ENCODE peak calls at places on chromosomes 1 and 21, in six cellular contexts. J, O, E, N, H and C are unnamed samples.
A peak's percentile ranks its signal among the peaks of the same experiment; 100 is the strongest.

GRCh38 chr1:192491804-192492554 is 83.6 kb upstream of the RGS1 start:
- DNase-seq in O (no peak), E (no peak), N (no peak), J (no peak), H (no peak), C (no peak)

GRCh38 chr21:39124852-39125251 is 58.4 kb downstream of the PSMG1 start:
- DNase-seq in O (no peak), N (no peak), H (no peak), E (no peak), J (peak; percentile 56), C (no peak)

GRCh38 chr1:112714313-112715263 is 544 bp downstream of the PPM1J start:
- DNase-seq in H (peak; percentile 74), E (no peak), O (peak; percentile 43), J (no peak), N (peak; percentile 87), C (no peak)

GRCh38 chr1:246364415-246364941 is 142.6 kb downstream of the SMYD3 start:
- DNase-seq in H (no peak), N (no peak), E (no peak), J (no peak), O (no peak), C (no peak)

GRCh38 chr21:31975491-31975890 is 102.7 kb downstream of the HUNK start:
- DNase-seq in E (no peak), J (no peak), N (no peak), O (no peak), H (no peak), C (no peak)

GRCh38 chr21:41211041-41211426 is 43.1 kb downstream of the BACE2 start:
- DNase-seq in O (no peak), N (no peak), H (no peak), E (no peak), J (no peak), C (no peak)

GRCh38 chr1:192602757-192603156 is 27.2 kb downstream of the RGS1 start:
- DNase-seq in E (no peak), N (no peak), J (no peak), O (no peak), H (no peak), C (no peak)

GRCh38 chr1:247386217-247386616 is 29.8 kb upstream of the NLRP3 start:
- DNase-seq in J (no peak), E (no peak), H (no peak), N (no peak), O (no peak), C (no peak)

GRCh38 chr1:80987106-80987505 is 813.6 kb upstream of the ADGRL2 start:
- DNase-seq in J (no peak), O (no peak), H (peak; percentile 45), E (no peak), N (no peak), C (no peak)

GRCh38 chr1:6526316-6526715 is 28.0 kb downstream of the NOL9 start:
- DNase-seq in H (no peak), O (no peak), E (peak; percentile 36), J (no peak), N (peak; percentile 59), C (no peak)

GRCh38 chr1:206766251-206766856 is 4.2 kb upstream of the IL19 start:
- DNase-seq in N (peak; percentile 75), H (no peak), J (peak; percentile 33), O (peak; percentile 75), E (peak; percentile 76), C (no peak)

GRCh38 chr21:9750341-9751086 is 770.9 kb upstream of the TPTE start:
- DNase-seq in O (no peak), N (no peak), E (no peak), H (no peak), J (no peak), C (no peak)

GRCh38 chr1:212457740-212458338 is 25.1 kb downstream of the NENF start:
- DNase-seq in J (peak; percentile 68), E (no peak), H (peak; percentile 93), N (no peak), O (peak; percentile 71), C (no peak)

DNA sequence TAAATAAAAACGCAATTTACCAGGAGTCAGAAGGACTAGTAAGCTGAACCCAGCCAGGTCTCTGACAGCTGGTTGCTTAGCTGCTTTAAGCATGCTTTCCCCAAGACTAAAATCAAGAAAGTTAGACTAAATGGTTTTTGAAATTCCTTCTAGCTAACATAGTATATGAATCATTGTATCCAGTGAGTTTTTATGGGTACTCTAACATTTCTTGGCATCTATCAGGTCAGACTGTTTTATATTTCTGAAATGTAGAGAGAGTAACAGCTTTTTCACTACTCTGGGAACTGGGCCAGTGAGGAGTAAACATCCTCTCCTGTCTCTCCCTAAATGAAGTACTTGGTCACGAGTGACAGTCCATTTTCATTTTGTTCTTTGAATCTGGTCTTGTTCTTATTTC is 47.4 kb downstream of the PKN2 start:
- DNase-seq in N (no peak), E (no peak), J (no peak), H (no peak), O (peak; percentile 9), C (no peak)
- H3K36me3 ChIP-seq in N (peaks cover 7% of the 10 kb centered on the region), E (no peaks in the 10 kb centered on the region), J (no peaks in the 10 kb centered on the region), H (no peaks in the 10 kb centered on the region), O (peaks cover 11% of the 10 kb centered on the region), C (peaks cover 17% of the 10 kb centered on the region)

DNA sequence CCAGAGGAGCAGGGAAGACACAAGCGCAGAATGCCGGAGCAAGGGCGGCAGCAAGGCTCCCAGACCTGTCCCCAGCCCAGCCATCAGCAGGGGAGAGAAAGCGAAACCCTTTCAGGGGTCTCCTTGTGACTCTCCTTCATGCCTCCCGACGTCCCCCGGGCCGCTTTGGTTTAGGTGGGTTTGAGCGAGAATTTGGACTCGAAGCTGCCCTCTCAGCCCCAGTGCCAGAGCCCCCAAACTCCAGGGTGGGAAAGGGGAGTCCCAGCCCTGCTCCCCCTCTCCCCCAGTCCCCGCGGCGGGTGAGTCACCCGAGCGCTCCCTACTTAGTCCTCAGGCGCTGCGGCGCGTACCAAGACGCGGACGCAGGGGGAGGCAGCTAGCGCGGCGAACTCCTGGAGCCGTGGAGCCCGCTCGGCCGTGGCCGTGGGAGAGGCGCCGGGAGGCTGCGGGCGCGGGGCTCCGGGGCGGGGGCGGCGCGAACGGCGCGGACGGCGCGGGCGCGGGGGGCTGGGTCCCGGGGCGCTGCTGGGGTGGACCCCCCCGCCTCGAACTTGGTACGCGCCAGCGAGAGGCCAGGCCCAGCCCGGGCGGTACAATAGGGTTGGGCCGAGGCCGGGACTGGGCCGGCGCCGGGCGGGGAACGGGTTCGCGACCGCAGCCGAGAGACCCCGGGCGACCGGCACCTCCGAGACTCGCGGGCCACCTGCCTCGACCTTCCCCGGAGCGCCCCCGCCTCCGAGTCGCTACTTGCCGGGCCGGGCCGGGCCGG is at the start of gene MAP7D1:
- DNase-seq in O (peak; percentile 94), N (peak; percentile 96), H (peak; percentile 88), E (peak; percentile 92), J (peak; percentile 87), C (peak; percentile 88)
- H3K4me1 ChIP-seq in O (peaks cover 67% of the 10 kb centered on the region), N (peaks cover 31% of the 10 kb centered on the region), H (peaks cover 36% of the 10 kb centered on the region), E (peaks cover 75% of the 10 kb centered on the region), J (peaks cover 33% of the 10 kb centered on the region), C (peaks cover 31% of the 10 kb centered on the region)

DNA sequence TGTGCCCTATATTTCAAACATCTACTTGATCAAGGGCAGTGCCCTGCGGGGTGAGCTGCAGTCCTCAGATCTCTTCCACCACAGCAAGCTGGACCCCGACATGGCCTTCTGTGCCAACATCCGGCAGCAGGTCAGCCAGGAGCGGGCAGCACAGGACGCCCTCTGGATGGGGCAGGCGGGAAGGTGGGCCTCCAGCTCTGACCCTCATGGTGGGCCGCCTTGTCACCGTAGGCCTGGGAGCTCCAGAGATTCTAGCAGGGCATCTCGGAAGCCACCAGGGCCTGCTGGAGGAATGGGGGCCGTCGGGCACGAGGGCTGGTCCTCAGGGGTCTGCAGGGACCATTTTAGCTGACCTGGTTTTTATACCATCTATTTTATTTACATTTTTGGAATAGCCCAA is 15.6 kb upstream of the MFN2 start:
- DNase-seq in H (no peak), N (no peak), E (no peak), J (no peak), O (no peak), C (no peak)
- H3K36me3 ChIP-seq in H (no peaks in the 10 kb centered on the region), N (peaks cover 19% of the 10 kb centered on the region), E (peaks cover 61% of the 10 kb centered on the region), J (peaks cover 41% of the 10 kb centered on the region), O (peaks cover 79% of the 10 kb centered on the region), C (peaks cover 58% of the 10 kb centered on the region)

GRCh38 chr21:45991606-45992301 is 10.2 kb downstream of the COL6A1 start:
- DNase-seq in E (no peak), N (peak; percentile 71), O (no peak), J (no peak), H (no peak), C (peak; percentile 51)

GRCh38 chr21:45989355-45990048 is 7.9 kb downstream of the COL6A1 start:
- DNase-seq in H (no peak), N (peak; percentile 77), O (no peak), J (no peak), E (peak; percentile 38), C (peak; percentile 64)

GRCh38 chr21:45990741-45991605 is 9.4 kb downstream of the COL6A1 start:
- DNase-seq in O (no peak), E (peak; percentile 43), J (no peak), H (no peak), N (peak; percentile 60), C (peak; percentile 51)

GRCh38 chr21:45988366-45989347 is 7.1 kb downstream of the COL6A1 start:
- DNase-seq in J (no peak), E (no peak), H (no peak), N (peak; percentile 65), O (no peak), C (peak; percentile 49)

DNA sequence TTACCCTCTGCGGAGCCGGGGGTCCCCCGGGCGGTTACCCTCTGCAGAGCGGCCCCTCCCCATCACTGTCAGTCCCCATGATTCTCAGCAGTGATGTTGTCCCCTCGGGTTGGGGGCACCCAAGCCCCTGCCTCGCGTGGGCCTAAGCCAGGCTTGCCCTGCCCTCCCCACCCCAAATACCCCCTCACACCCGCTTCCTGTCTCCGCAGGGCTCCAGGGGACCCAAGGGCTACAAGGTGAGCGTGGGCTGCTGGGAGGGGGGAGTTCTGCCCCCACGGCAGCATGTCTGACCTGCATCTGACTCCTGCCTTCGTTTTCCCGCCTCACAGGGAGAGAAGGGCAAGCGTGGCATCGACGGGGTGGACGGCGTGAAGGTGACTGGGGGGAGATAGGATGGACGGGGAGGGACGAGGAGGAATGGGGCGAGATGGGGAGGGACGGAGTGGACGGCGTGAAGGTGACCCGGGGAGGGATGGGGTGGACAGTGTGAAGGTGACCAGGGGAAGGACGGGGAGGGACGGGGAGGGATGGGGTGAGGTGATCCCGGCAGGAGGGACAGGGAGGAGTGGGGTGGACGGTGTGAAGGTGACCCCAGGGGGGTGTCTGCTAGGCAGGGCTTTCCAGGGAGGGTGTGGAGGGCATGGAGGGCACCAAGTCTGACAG is 8.6 kb downstream of the COL6A1 start:
- DNase-seq in N (peak; percentile 78), E (peak; percentile 40), O (no peak), J (no peak), H (no peak), C (peak; percentile 66)
- H3K4me1 ChIP-seq in N (no peaks in the 10 kb centered on the region), E (no peaks in the 10 kb centered on the region), O (peaks cover 61% of the 10 kb centered on the region), J (no peaks in the 10 kb centered on the region), H (no peaks in the 10 kb centered on the region), C (no peaks in the 10 kb centered on the region)

GRCh38 chr1:228259368-228259894 is 51.6 kb downstream of the OBSCN start:
- DNase-seq in H (no peak), N (no peak), O (no peak), E (no peak), J (no peak), C (no peak)
- H3K36me3 ChIP-seq in H (peaks cover 3% of the 10 kb centered on the region), N (no peaks in the 10 kb centered on the region), O (no peaks in the 10 kb centered on the region), E (peaks cover 8% of the 10 kb centered on the region), J (peaks cover 56% of the 10 kb centered on the region), C (no peaks in the 10 kb centered on the region)

DNA sequence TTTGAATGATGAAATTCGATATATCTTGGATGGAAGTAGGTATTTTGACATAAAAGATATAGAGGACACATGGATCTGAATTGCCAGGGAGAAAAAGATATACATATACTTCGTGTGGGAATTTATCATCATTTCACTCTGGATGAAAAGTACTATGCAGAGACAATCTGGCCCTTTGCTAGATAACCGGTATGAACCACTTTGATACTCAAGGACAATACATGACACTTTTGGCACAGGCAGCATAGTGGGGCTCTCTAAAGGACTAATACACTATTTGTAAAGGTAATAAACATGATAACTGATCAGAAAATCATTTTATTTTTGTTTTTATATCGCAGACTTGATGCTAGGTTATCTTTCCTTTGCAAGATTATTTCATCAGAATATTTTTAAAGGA is 24.2 kb downstream of the JAK1 start:
- DNase-seq in O (no peak), J (no peak), H (no peak), N (no peak), E (no peak), C (no peak)
- H3K4me1 ChIP-seq in O (no peaks in the 10 kb centered on the region), J (peaks cover 6% of the 10 kb centered on the region), H (no peaks in the 10 kb centered on the region), N (no peaks in the 10 kb centered on the region), E (peaks cover 65% of the 10 kb centered on the region), C (no peaks in the 10 kb centered on the region)